ENCODE peak calls at places on chromosome 14, in seven cellular contexts. T is IMR-90, M is ascending aorta, G is WERI-Rb-1, R is MG63, U is tibial artery, Q is DND-41. K is an unnamed sample.
A peak's percentile ranks its signal among the peaks of the same experiment; 100 is the strongest.

GRCh38 chr14:29236401-29236800 is 469.8 kb downstream of the FOXG1 start:
- DNase-seq in T (no peak), G (no peak), Q (no peak), U (no peak), M (no peak), R (no peak), K (no peak)

GRCh38 chr14:92551066-92551841 is 37.7 kb downstream of the RIN3 start:
- DNase-seq in Q (no peak), G (no peak), T (no peak), U (no peak), M (no peak), R (no peak), K (peak; percentile 52)

GRCh38 chr14:99420711-99421110 is 59.9 kb downstream of the SETD3 start:
- DNase-seq in R (no peak), G (no peak), T (no peak), M (no peak), Q (no peak), U (no peak), K (no peak)

GRCh38 chr14:43204816-43205215 is 1302.3 kb downstream of the FSCB start:
- DNase-seq in T (no peak), G (no peak), M (no peak), U (no peak), Q (no peak), R (no peak), K (no peak)

GRCh38 chr14:24943024-24943423 is 106.9 kb downstream of the STXBP6 start:
- DNase-seq in M (no peak), U (peak; percentile 49), Q (no peak), R (no peak), T (no peak), G (no peak), K (no peak)

GRCh38 chr14:100901391-100902183 is 1.9 kb downstream of the RTL1 start:
- DNase-seq in Q (no peak), G (no peak), R (no peak), M (peak; percentile 60), U (no peak), T (no peak), K (no peak)

GRCh38 chr14:92356677-92357076 is 33.7 kb downstream of the SLC24A4 start:
- DNase-seq in M (no peak), Q (no peak), R (no peak), U (no peak), G (no peak), T (no peak), K (no peak)

GRCh38 chr14:23631702-23632460 is 4.3 kb upstream of the DHRS2 start:
- DNase-seq in Q (peak; percentile 52), T (peak; percentile 75), M (peak; percentile 74), G (peak; percentile 94), R (peak; percentile 34), U (no peak), K (peak; percentile 52)

GRCh38 chr14:69247691-69248440 is 12.1 kb upstream of the GALNT16 start:
- DNase-seq in U (peak; percentile 77), G (no peak), M (peak; percentile 78), R (peak; percentile 69), Q (no peak), T (peak; percentile 94), K (no peak)

GRCh38 chr14:99516156-99517045 is 35.2 kb downstream of the CCNK start:
- DNase-seq in Q (no peak), U (peak; percentile 17), T (no peak), M (no peak), G (peak; percentile 8), R (no peak), K (no peak)

GRCh38 chr14:21060590-21061346 is 3.1 kb downstream of the RNASE8 start:
- DNase-seq in M (no peak), Q (no peak), G (no peak), R (no peak), U (no peak), T (no peak), K (no peak)

GRCh38 chr14:53963491-53964227 is 7.0 kb upstream of the BMP4 start:
- DNase-seq in R (no peak), Q (no peak), T (no peak), M (peak; percentile 75), U (peak; percentile 55), G (no peak), K (no peak)

DNA sequence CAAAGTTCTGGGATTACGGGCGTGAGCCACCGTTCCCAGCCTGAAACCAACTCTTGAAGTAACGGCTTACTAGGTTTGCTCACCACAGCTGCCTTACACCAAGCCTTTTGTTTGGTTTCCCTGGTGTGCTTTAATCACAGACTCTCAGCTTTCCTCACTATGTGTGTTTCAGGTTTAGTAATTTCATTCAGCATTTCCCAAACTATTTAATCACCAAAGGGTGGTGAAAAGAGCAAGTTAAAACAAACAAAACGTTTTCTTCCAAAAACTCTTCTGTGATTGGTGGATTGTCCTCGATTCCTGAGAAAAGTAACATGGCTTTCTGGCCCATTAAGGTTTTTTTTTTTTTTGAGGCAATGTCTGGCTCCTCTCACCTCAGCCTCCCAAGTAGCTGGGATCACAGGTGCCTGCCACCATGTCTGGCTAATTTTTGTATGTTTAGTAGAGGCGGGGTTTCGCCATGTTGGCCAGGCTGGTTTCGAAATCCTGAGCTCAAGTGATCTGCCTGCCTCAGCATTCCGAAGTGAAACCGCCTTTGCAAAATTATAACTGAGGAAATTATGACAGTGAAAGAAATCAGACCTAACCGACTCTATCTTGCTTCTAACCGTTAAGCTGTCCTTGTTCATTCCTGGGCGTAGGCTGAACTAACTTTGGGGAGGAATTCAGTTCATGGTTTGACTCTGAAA is 1.5 kb upstream of the ZFYVE26 start:
- DNase-seq in G (no peak), M (no peak), R (no peak), Q (no peak), U (no peak), T (no peak), K (no peak)
- H3K4me3 ChIP-seq in G (no peak overlapping the region), M (no peak overlapping the region), R (no peak overlapping the region), Q (no peak overlapping the region), U (no peak overlapping the region), T (no peak overlapping the region), K (no peak overlapping the region)

DNA sequence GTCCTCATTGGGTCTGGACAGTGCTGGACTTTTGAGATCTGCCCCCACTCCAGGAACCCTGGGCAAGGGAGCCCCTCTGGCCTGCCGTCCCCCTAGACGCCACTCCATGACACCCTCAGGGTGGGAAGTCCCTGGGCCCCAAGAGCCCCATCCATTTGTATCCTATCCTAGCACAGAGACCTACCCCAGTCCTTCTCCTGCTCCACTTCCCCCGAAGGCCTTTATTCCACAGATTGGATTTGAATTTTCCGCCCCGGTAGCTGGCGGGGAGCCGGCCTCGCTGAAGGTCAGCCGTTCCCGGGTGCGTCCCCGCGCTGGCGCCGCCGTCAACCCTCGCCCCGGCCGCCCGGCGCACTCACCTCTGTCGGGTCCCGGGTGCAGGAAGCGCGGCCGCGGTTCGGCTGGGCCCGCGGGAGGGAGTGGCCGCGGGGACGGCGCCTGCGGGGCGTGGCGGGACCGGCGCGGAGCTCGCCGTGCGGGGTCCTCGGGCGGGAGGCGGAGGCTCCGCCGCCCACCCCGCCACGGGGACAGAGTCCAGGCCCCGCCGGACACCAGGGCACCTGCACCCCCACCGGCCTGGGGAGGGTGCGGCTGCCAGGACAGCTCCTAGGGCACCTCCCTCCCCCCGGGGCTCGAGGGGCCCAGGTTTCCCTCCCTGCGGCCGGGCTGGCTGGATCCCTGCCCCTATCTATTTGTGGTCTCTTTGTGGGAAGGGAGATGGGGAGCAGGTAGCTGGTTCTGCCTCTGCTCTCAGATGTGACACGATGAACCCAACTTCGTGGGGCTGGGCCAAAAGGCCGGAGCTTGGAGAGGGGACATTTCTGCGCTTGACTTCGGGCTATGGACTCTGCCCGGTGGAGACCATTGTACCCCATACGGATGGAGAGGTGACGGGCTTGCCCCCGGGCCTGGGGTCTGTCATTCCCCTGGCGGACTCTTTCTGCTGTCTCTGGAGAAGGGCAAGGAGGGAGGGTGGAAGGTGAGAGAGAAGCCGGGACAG is 19.9 kb upstream of the GPR68 start:
- DNase-seq in R (peak; percentile 43), M (no peak), T (no peak), G (no peak), U (no peak), Q (no peak), K (no peak)
- H3K4me3 ChIP-seq in R (peak overlapping the region; percentile 42), M (peak overlapping the region; percentile 50), T (peak overlapping the region; percentile 19), G (no peak overlapping the region), U (peak overlapping the region; percentile 22), Q (no peak overlapping the region), K (no peak overlapping the region)

DNA sequence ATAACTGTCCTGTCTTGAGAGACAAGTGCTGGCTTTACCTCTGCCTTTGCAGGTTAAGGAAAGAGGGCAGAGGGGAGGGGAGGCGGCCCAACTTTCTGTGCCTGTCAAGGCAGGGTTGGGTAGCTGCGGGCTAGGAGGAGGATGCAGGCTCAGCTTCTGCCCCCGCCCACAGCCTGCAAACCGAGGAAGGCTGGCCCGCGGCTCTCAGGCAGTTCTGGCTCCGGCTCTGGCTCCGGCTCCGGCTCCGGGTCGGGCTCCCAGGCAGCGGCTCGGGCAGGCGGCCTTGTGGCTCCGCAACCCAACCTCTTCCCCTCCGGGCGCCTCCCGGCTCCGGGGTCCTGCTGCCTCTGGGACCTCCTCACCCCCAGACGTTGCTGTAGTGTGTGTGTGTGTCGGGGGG is 92.9 kb downstream of the TMEM30B start:
- DNase-seq in G (no peak), U (peak; percentile 52), T (no peak), R (no peak), M (peak; percentile 75), Q (no peak), K (no peak)
- H3K4me3 ChIP-seq in G (no peak overlapping the region), U (peak overlapping the region; percentile 53), T (no peak overlapping the region), R (no peak overlapping the region), M (peak overlapping the region; percentile 46), Q (no peak overlapping the region), K (no peak overlapping the region)

DNA sequence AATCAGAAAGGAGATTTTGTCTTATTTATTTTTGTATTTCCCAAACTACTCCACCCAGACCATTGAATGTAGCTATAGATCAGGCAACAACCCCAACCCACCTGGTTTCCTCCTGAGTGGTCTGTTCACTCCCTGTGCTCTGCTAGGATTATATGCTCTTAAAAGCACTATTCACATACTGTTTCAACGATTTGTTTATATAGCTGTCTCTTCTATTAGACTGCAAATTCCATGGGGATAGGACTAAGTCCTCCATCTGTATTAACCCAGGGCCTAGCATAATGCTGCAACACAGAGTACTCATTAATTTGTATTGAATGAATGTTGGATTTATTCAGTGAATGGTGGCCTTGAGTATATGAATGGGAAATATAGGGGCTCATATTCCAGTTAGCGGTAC is 307.6 kb downstream of the RAD51B start:
- DNase-seq in R (no peak), G (no peak), M (no peak), U (no peak), Q (no peak), T (no peak), K (no peak)
- H3K4me3 ChIP-seq in R (no peak overlapping the region), G (no peak overlapping the region), M (no peak overlapping the region), U (no peak overlapping the region), Q (no peak overlapping the region), T (no peak overlapping the region), K (no peak overlapping the region)

GRCh38 chr14:64708148-64709004 is 4.2 kb downstream of the PLEKHG3 start:
- DNase-seq in T (peak; percentile 44), Q (peak; percentile 26), M (peak; percentile 76), R (no peak), U (peak; percentile 59), G (no peak), K (peak; percentile 77)
- H3K4me3 ChIP-seq in T (no peak overlapping the region), Q (no peak overlapping the region), M (peak overlapping the region; percentile 39), R (no peak overlapping the region), U (peak overlapping the region; percentile 85), G (no peak overlapping the region), K (peak overlapping the region; percentile 35)

GRCh38 chr14:105480165-105480564 is 5.5 kb downstream of the CRIP2 start:
- DNase-seq in Q (no peak), R (no peak), U (no peak), T (no peak), M (no peak), G (no peak), K (no peak)
- H3K4me3 ChIP-seq in Q (no peak overlapping the region), R (no peak overlapping the region), U (peak overlapping the region; percentile 2), T (no peak overlapping the region), M (no peak overlapping the region), G (no peak overlapping the region), K (no peak overlapping the region)